ENCODE peak calls at places on chromosomes 11 and 22, in six cellular contexts. D is cardiac muscle cell; U is upper lobe of right lung; Q is tibial artery; O is breast epithelium; K is CD4-positive, alpha-beta memory T cell. T is an unnamed sample.

GRCh38 chr11:120383518-120384155 is 47.4 kb downstream of the ARHGEF12 start:
- DNase-seq in U (no peak), O (no peak), D (no peak), Q (no peak), K (no peak), T (no peak)

GRCh38 chr22:20509344-20510047 is 2.1 kb downstream of the MED15 start:
- DNase-seq in U (no peak), O (peak; percentile 73), K (peak; percentile 57), D (peak; percentile 70), Q (peak; percentile 88), T (peak; percentile 90)

GRCh38 chr22:20582520-20583361 is 75.3 kb downstream of the MED15 start:
- DNase-seq in K (no peak), D (no peak), O (no peak), U (no peak), Q (no peak), T (no peak)

GRCh38 chr22:22380098-22381030 is 128.2 kb downstream of the ZNF280B start:
- DNase-seq in D (no peak), U (no peak), Q (no peak), K (no peak), O (no peak), T (peak; percentile 57)

GRCh38 chr22:28402539-28402938 is 277.1 kb downstream of the TTC28 start:
- DNase-seq in Q (no peak), K (no peak), O (no peak), D (no peak), U (no peak), T (no peak)

GRCh38 chr11:78188809-78189724 is at the start of gene USP35:
- DNase-seq in K (no peak), D (no peak), O (no peak), Q (peak; percentile 65), U (no peak), T (no peak)

GRCh38 chr22:38873469-38874411 is 1.7 kb upstream of the CBX6 start:
- DNase-seq in O (peak; percentile 17), Q (peak; percentile 59), D (no peak), K (peak; percentile 28), U (no peak), T (no peak)

GRCh38 chr11:412641-413119 is 2.1 kb downstream of the SIGIRR start:
- DNase-seq in U (no peak), O (no peak), K (no peak), D (no peak), Q (no peak), T (no peak)

GRCh38 chr11:12066056-12066798 is 44.2 kb upstream of the MICAL2 start:
- DNase-seq in D (no peak), Q (no peak), U (no peak), O (peak; percentile 84), K (no peak), T (no peak)

GRCh38 chr11:43558056-43558455 is 122.5 kb upstream of the HSD17B12 start:
- DNase-seq in O (no peak), K (no peak), U (no peak), Q (no peak), D (no peak), T (no peak)

GRCh38 chr22:41683616-41684015 is 5.1 kb downstream of the SNU13 start:
- DNase-seq in U (no peak), Q (no peak), O (no peak), K (no peak), D (no peak), T (no peak)

GRCh38 chr11:131665344-131665968 is 295.0 kb downstream of the NTM start:
- DNase-seq in Q (peak; percentile 7), U (no peak), O (no peak), K (no peak), D (no peak), T (no peak)

GRCh38 chr22:50528682-50529415 is 963 bp downstream of the TYMP start:
- DNase-seq in Q (no peak), O (no peak), D (no peak), K (no peak), U (no peak), T (peak; percentile 35)
- H3K4me3 ChIP-seq in Q (peak overlapping the region; percentile 53), O (peak overlapping the region; percentile 68), D (no peak overlapping the region), K (peak overlapping the region; percentile 94), U (peak overlapping the region; percentile 72), T (no peak overlapping the region)

GRCh38 chr22:37751449-37752188 is 54.8 kb downstream of the TRIOBP start:
- DNase-seq in D (no peak), K (no peak), Q (no peak), U (no peak), O (no peak), T (no peak)

GRCh38 chr22:37749831-37750595 is 53.2 kb downstream of the TRIOBP start:
- DNase-seq in U (no peak), K (no peak), D (peak; percentile 33), Q (no peak), O (peak; percentile 83), T (no peak)

GRCh38 chr22:37752189-37753061 is 55.3 kb upstream of the GCAT start:
- DNase-seq in U (peak; percentile 90), O (peak; percentile 89), Q (peak; percentile 96), D (no peak), K (no peak), T (no peak)

GRCh38 chr22:37749223-37749622 is 52.4 kb downstream of the TRIOBP start:
- DNase-seq in Q (no peak), U (peak; percentile 84), O (peak; percentile 91), K (no peak), D (no peak), T (no peak)

DNA sequence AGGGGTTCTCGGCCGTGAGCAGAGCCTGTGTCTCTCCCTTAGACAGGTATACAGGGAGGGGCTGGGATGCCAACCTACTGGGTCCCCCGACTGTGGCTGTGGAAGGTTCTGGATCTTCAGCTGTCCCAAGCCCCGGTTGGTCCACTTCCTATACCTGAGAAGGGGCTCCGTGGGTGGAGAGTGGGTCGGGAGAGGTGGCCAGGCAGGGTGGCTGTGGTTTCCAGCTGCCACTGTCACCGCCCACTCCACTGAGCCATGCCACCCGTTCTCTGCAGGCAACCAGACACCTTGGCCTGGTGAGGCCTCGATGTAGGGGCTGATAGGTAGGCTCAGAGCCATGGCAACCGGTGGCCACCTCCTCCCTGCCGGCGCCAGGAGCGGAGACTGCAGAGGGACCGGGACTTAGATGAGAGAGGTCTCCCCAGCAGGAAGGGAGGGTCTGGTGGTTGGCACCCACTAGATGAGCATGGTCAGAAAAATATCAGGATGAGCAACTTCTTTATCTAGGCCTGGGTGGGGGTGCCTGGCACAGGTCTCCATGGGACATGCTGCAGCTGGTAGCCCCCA is 53.8 kb downstream of the TRIOBP start:
- DNase-seq in K (no peak), Q (no peak), D (no peak), U (no peak), O (no peak), T (no peak)
- H3K4me1 ChIP-seq in K (peaks cover 14% of the 10 kb centered on the region), Q (peaks cover 15% of the 10 kb centered on the region), D (peaks cover 48% of the 10 kb centered on the region), U (peaks cover 76% of the 10 kb centered on the region), O (peaks cover 64% of the 10 kb centered on the region), T (no peaks in the 10 kb centered on the region)

DNA sequence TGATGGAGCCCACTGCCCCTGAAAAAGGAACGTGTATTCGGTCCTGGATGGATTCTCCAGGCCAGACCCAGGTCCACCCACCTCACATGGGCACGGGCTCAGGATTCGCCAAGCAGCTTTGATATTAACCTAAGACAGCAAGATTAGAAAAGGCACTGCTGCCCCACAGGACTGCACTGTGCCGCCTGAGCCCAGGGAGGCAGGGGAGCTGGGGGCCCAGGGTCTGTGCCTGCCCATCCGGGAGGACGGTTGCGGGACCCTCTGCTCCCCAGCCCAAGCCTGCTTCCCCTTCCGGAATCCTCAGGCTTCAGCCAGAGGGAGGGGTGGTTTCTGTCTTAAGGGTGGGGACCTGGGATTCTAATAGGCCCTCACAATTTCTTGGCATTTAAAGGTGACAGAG is 13.5 kb upstream of the VSIG10L2 start:
- DNase-seq in K (no peak), D (no peak), U (peak; percentile 58), O (no peak), Q (peak; percentile 54), T (no peak)
- H3K4me3 ChIP-seq in K (no peak overlapping the region), D (no peak overlapping the region), U (no peak overlapping the region), O (no peak overlapping the region), Q (no peak overlapping the region), T (no peak overlapping the region)

DNA sequence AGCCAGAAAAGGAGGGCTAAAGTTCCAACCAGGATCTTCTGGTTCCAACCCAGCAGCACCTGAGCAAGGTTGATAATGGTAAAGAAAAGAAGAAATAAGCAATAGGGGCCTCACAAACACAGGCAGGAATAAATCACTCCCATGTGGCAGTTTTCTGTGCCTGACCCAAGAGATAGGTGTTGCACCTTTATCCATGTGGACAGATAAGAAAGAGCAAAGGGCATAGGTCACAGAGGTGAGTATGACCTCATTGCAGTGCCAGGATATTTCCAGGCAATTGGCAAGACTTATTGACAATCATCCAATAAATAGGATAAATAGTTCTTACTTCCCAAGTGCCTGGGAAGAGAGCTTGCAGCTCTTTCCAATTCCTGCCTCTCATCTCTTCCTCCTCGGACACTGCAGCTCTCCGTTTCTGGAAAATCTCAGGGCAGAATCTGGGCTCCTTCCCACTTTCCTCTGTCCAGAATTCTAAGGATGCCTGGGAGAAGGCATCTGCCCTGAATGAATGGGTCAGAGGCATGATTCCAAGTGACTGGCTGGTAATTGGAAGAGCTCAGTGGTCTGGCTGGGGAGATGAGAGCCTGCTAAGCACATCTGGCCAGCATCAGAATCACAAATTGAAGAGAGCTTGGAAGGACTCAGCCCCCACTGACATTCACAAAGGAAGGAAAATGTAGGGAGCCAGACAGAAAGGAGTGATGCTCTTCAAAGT is 14.5 kb upstream of the LRRC55 start:
- DNase-seq in D (no peak), O (no peak), Q (no peak), K (no peak), U (no peak), T (no peak)
- H3K4me1 ChIP-seq in D (peaks cover 11% of the 10 kb centered on the region), O (no peaks in the 10 kb centered on the region), Q (no peaks in the 10 kb centered on the region), K (no peaks in the 10 kb centered on the region), U (no peaks in the 10 kb centered on the region), T (no peaks in the 10 kb centered on the region)

GRCh38 chr22:43180670-43181069 is 6.3 kb downstream of the TTLL12 start:
- DNase-seq in Q (no peak), U (no peak), D (no peak), K (no peak), O (no peak), T (no peak)
- H3K4me3 ChIP-seq in Q (no peak overlapping the region), U (no peak overlapping the region), D (no peak overlapping the region), K (no peak overlapping the region), O (no peak overlapping the region), T (no peak overlapping the region)

GRCh38 chr11:57425565-57426438 is 1.1 kb downstream of the SLC43A3 start:
- DNase-seq in O (peak; percentile 86), D (no peak), Q (peak; percentile 91), K (no peak), U (peak; percentile 83), T (no peak)

GRCh38 chr11:57426439-57426753 is 525 bp downstream of the SLC43A3 start:
- DNase-seq in K (peak; percentile 6), Q (no peak), U (no peak), O (no peak), D (no peak), T (no peak)

GRCh38 chr11:57428643-57429042 is 1.7 kb upstream of the SLC43A3 start:
- DNase-seq in Q (no peak), O (no peak), K (no peak), U (no peak), D (no peak), T (no peak)

GRCh38 chr11:57427692-57428082 is 766 bp upstream of the SLC43A3 start:
- DNase-seq in K (no peak), U (no peak), D (no peak), Q (peak; percentile 93), O (peak; percentile 90), T (no peak)

GRCh38 chr11:57426754-57427691 is at the start of gene SLC43A3:
- DNase-seq in Q (peak; percentile 91), U (peak; percentile 89), K (peak; percentile 47), O (peak; percentile 90), D (peak; percentile 36), T (peak; percentile 77)
- H3K4me1 ChIP-seq in Q (no peaks in the 10 kb centered on the region), U (peaks cover 43% of the 10 kb centered on the region), K (peaks cover 34% of the 10 kb centered on the region), O (peaks cover 23% of the 10 kb centered on the region), D (no peaks in the 10 kb centered on the region), T (peaks cover 10% of the 10 kb centered on the region)

T was measured in HAP-1.